ENCODE peak calls at places on chromosome 6, in six cellular contexts. G is AG10803; K is lower lobe of right lung; F is dorsolateral prefrontal cortex; O is skeletal muscle cell; W is naive thymus-derived CD4-positive, alpha-beta T cell. C is an unnamed sample.

GRCh38 chr6:121652223-121652622 is 216.8 kb downstream of the GJA1 start:
- DNase-seq in W (no peak), F (no peak), K (no peak), O (no peak), G (no peak), C (no peak)

GRCh38 chr6:37696841-37697735 is 595 bp downstream of the MDGA1 start:
- DNase-seq in G (peak), F (no peak), W (peak), O (no peak), K (no peak), C (peak)

GRCh38 chr6:34951741-34952140 is 62.7 kb downstream of the ANKS1A start:
- DNase-seq in F (no peak), K (no peak), O (no peak), W (no peak), G (no peak), C (no peak)

GRCh38 chr6:125821825-125822281 is 31.1 kb downstream of the NCOA7 start:
- DNase-seq in K (no peak), G (no peak), W (no peak), F (peak), O (no peak), C (no peak)

GRCh38 chr6:37628611-37629320 is 68.9 kb downstream of the MDGA1 start:
- DNase-seq in O (no peak), K (no peak), F (peak), W (no peak), G (no peak), C (no peak)

GRCh38 chr6:168127384-168127868 is 48.4 kb upstream of the FRMD1 start:
- DNase-seq in K (no peak), O (no peak), G (no peak), W (no peak), F (no peak), C (no peak)

GRCh38 chr6:29875257-29875656 is 47.6 kb downstream of the HLA-G start:
- DNase-seq in F (no peak), G (no peak), O (no peak), K (no peak), W (no peak), C (no peak)

GRCh38 chr6:14354919-14355572 is 237.5 kb downstream of the CD83 start:
- DNase-seq in W (no peak), K (peak), O (peak), F (no peak), G (peak), C (no peak)

GRCh38 chr6:42450314-42451145 is 1.2 kb downstream of the TRERF1 start:
- DNase-seq in O (no peak), K (no peak), F (no peak), W (no peak), G (no peak), C (no peak)

GRCh38 chr6:169701953-169702639 is at the start of the genes C6orf120 and WDR27:
- DNase-seq in W (peak), O (peak), G (peak), F (peak), K (peak), C (peak)

GRCh38 chr6:169702640-169703246 is 817 bp downstream of the C6orf120 start:
- DNase-seq in F (no peak), G (no peak), K (peak), W (no peak), O (no peak), C (peak)

GRCh38 chr6:169701218-169701952 is 444 bp downstream of the WDR27 start:
- DNase-seq in O (no peak), F (no peak), G (no peak), W (no peak), K (no peak), C (peak)

GRCh38 chr6:169695131-169695530 is 6.7 kb downstream of the WDR27 start:
- DNase-seq in F (no peak), K (no peak), O (no peak), G (peak), W (no peak), C (no peak)

GRCh38 chr6:169700296-169700695 is 1.5 kb downstream of the WDR27 start:
- DNase-seq in G (peak), O (no peak), F (no peak), W (no peak), K (no peak), C (no peak)
- H3K4me3 ChIP-seq in G (peak), O (peak), F (no peak), W (no peak), K (no peak), C (no peak)

GRCh38 chr6:152605342-152605741 is 31.8 kb downstream of the SYNE1 start:
- DNase-seq in W (no peak), F (no peak), O (no peak), K (no peak), G (peak), C (no peak)

GRCh38 chr6:152600022-152600421 is 37.1 kb downstream of the SYNE1 start:
- DNase-seq in O (no peak), W (no peak), K (no peak), G (no peak), F (no peak), C (no peak)

GRCh38 chr6:152605901-152606390 is 31.2 kb downstream of the SYNE1 start:
- DNase-seq in G (peak), F (no peak), K (no peak), W (no peak), O (no peak), C (no peak)

GRCh38 chr6:152598858-152599537 is 38.2 kb downstream of the SYNE1 start:
- DNase-seq in K (no peak), W (no peak), O (no peak), F (no peak), G (peak), C (no peak)

GRCh38 chr6:152603911-152604310 is 33.3 kb downstream of the SYNE1 start:
- DNase-seq in F (no peak), O (no peak), W (no peak), K (no peak), G (no peak), C (no peak)
- H3K4me3 ChIP-seq in F (no peak), O (no peak), W (no peak), K (no peak), G (no peak), C (no peak)

GRCh38 chr6:163577404-163577803 is 162.9 kb downstream of the QKI start:
- DNase-seq in K (no peak), F (no peak), O (no peak), W (no peak), G (no peak), C (no peak)

GRCh38 chr6:163583558-163583957 is 169.0 kb downstream of the QKI start:
- DNase-seq in O (no peak), F (no peak), W (no peak), G (no peak), K (no peak), C (no peak)

GRCh38 chr6:163579880-163580295 is 165.4 kb downstream of the QKI start:
- DNase-seq in W (no peak), K (no peak), O (no peak), F (no peak), G (peak), C (no peak)

GRCh38 chr6:163580311-163581030 is 166.0 kb downstream of the QKI start:
- DNase-seq in G (no peak), K (no peak), F (no peak), W (no peak), O (no peak), C (no peak)

DNA sequence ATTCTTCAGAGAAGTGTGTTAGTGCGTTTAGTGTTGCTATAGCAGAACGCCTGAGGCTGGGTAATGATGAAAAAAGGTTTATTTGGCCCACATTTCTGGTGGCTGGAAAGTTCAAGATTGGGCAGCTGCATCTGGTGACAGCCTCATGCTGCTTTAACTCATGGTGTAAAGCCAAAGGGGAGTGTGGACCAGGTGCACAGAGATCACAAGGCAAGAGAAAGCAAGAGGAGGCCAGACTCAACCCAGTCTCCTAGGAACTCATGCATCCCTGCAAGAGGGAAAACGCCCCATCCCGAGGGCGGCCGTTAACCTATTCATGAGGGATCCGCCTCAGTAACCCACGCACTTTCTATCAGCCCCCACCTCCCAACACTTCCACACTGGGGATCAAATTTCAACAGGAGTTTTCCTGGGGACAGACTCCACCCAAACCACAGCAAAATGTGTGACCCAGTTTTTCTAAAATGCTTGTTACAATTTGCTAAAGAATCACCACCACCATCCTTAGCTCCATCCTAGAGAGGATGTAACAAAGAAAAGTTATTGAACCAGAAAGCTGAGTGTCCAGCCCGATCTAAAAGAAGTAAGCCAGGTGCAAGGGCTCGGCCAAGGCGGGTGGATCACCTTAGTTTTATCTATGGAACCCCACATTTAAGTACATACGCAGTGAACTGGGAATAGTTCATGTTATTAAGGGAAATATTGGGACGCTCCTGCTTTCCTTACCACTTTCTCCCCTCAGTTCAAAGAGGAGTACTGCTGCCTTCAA is 164.8 kb downstream of the QKI start:
- DNase-seq in G (no peak), F (peak), O (no peak), K (no peak), W (no peak), C (no peak)
- H3K4me3 ChIP-seq in G (no peak), F (no peak), O (no peak), K (no peak), W (no peak), C (no peak)

GRCh38 chr6:36441307-36441894 is 1.3 kb downstream of the PXT1 start:
- DNase-seq in K (peak), W (peak), O (peak), F (peak), G (peak), C (peak)
- H3K4me3 ChIP-seq in K (no peak), W (no peak), O (no peak), F (peak), G (no peak), C (no peak)

GRCh38 chr6:44059359-44060342 is 67.6 kb downstream of the MRPL14 start:
- DNase-seq in O (no peak), W (no peak), F (no peak), K (peak), G (peak), C (no peak)

GRCh38 chr6:44057238-44057930 is 69.9 kb downstream of the MRPL14 start:
- DNase-seq in G (peak), W (no peak), O (no peak), F (no peak), K (no peak), C (no peak)

GRCh38 chr6:44056392-44057237 is 70.6 kb downstream of the MRPL14 start:
- DNase-seq in G (peak), W (no peak), O (no peak), F (peak), K (no peak), C (no peak)

GRCh38 chr6:44058617-44059358 is 68.5 kb downstream of the MRPL14 start:
- DNase-seq in G (peak), W (peak), F (peak), K (peak), O (peak), C (peak)

DNA sequence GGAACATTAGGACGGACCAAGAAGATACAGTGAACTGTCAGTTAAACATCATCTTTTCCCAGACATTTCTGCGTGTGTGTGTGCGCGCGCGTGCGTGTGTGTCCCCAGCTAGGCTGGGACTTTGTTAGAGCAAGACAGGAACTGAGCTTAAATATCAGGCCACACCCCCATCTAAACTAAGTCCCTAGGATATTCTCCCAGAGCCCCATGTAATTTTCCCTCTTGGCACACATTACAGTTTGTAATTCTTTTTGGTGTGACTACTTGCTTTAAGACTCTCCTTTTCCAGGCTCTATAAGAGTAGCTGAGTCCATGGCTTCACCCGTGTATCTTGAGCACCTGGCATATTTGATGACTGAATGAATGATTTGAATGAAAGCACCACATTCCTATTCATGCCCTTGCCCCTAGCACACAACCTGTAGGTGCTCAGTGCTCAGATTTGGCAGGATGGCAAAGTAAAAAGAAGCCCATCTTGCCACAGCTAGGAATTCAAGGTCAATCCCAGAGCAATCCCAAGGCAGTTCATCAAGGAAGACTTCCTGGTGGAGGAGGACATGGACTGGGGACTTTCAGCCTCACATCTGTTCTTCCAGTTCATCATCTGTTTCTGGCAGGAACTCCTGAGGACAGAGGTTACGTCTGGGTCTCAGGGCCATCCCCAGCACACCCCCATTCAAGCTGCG is 69.2 kb downstream of the MRPL14 start:
- DNase-seq in G (peak), K (no peak), F (no peak), W (no peak), O (no peak), C (no peak)
- H3K4me3 ChIP-seq in G (no peak), K (no peak), F (no peak), W (no peak), O (no peak), C (no peak)